ENCODE peak calls at places on chromosomes 12 and 14, in five cellular contexts. One of them, this sample, is unnamed.
A peak's percentile ranks its signal among the peaks of the same experiment; 100 is the strongest.

GRCh38 chr12:88737838-88738472 is 157.7 kb upstream of the KITLG start:
- DNase-seq in PC-9: no peak
- DNase-seq in GDM1: no peak
- DNase-seq in Karpas-422: no peak
- DNase-seq in stimulated activated CD4-positive, alpha-beta T cell treated with anti-CD3 and anti-CD28 coated beads, Interleukin-15, amount 100 ng/mL, for 1 hour: no peak
- DNase-seq in this sample: no peak

GRCh38 chr14:21109377-21110260 is 8.8 kb downstream of the TMEM253 start:
- DNase-seq in PC-9: no peak
- DNase-seq in GDM1: no peak
- DNase-seq in Karpas-422: peak; percentile 74
- DNase-seq in stimulated activated CD4-positive, alpha-beta T cell treated with anti-CD3 and anti-CD28 coated beads, Interleukin-15, amount 100 ng/mL, for 1 hour: no peak
- DNase-seq in this sample: peak; percentile 93

GRCh38 chr14:104732355-104732804 is 8.4 kb downstream of the ADSS1 start:
- DNase-seq in PC-9: peak; percentile 72
- DNase-seq in GDM1: no peak
- DNase-seq in Karpas-422: no peak
- DNase-seq in stimulated activated CD4-positive, alpha-beta T cell treated with anti-CD3 and anti-CD28 coated beads, Interleukin-15, amount 100 ng/mL, for 1 hour: no peak
- DNase-seq in this sample: no peak

GRCh38 chr14:56774503-56774902 is 35.8 kb downstream of the OTX2 start:
- DNase-seq in PC-9: no peak
- DNase-seq in GDM1: no peak
- DNase-seq in Karpas-422: no peak
- DNase-seq in stimulated activated CD4-positive, alpha-beta T cell treated with anti-CD3 and anti-CD28 coated beads, Interleukin-15, amount 100 ng/mL, for 1 hour: no peak
- DNase-seq in this sample: no peak

GRCh38 chr12:124709722-124710656 is 142.6 kb upstream of the NCOR2 start:
- DNase-seq in PC-9: no peak
- DNase-seq in GDM1: no peak
- DNase-seq in Karpas-422: no peak
- DNase-seq in stimulated activated CD4-positive, alpha-beta T cell treated with anti-CD3 and anti-CD28 coated beads, Interleukin-15, amount 100 ng/mL, for 1 hour: no peak
- DNase-seq in this sample: no peak

GRCh38 chr14:36521598-36522345 is 1.7 kb upstream of the NKX2-1 start:
- DNase-seq in PC-9: no peak
- DNase-seq in GDM1: no peak
- DNase-seq in Karpas-422: no peak
- DNase-seq in stimulated activated CD4-positive, alpha-beta T cell treated with anti-CD3 and anti-CD28 coated beads, Interleukin-15, amount 100 ng/mL, for 1 hour: no peak
- DNase-seq in this sample: no peak

GRCh38 chr12:92412931-92413685 is 267.5 kb upstream of the BTG1 start:
- DNase-seq in PC-9: no peak
- DNase-seq in GDM1: no peak
- DNase-seq in Karpas-422: no peak
- DNase-seq in stimulated activated CD4-positive, alpha-beta T cell treated with anti-CD3 and anti-CD28 coated beads, Interleukin-15, amount 100 ng/mL, for 1 hour: no peak
- DNase-seq in this sample: no peak

GRCh38 chr12:110382683-110383082 is 20.8 kb downstream of the ANAPC7 start:
- DNase-seq in PC-9: no peak
- DNase-seq in GDM1: no peak
- DNase-seq in Karpas-422: no peak
- DNase-seq in stimulated activated CD4-positive, alpha-beta T cell treated with anti-CD3 and anti-CD28 coated beads, Interleukin-15, amount 100 ng/mL, for 1 hour: no peak
- DNase-seq in this sample: no peak

GRCh38 chr12:121894633-121895032 is 6.0 kb downstream of the PSMD9 start:
- DNase-seq in PC-9: no peak
- DNase-seq in GDM1: no peak
- DNase-seq in Karpas-422: peak; percentile 68
- DNase-seq in stimulated activated CD4-positive, alpha-beta T cell treated with anti-CD3 and anti-CD28 coated beads, Interleukin-15, amount 100 ng/mL, for 1 hour: no peak
- DNase-seq in this sample: no peak

GRCh38 chr12:58030566-58031279 is 89.4 kb downstream of the ATP23 start:
- DNase-seq in PC-9: peak; percentile 18
- DNase-seq in GDM1: peak; percentile 27
- DNase-seq in Karpas-422: no peak
- DNase-seq in stimulated activated CD4-positive, alpha-beta T cell treated with anti-CD3 and anti-CD28 coated beads, Interleukin-15, amount 100 ng/mL, for 1 hour: no peak
- DNase-seq in this sample: no peak

GRCh38 chr14:71358209-71358931 is 451.1 kb downstream of the PCNX1 start:
- DNase-seq in PC-9: no peak
- DNase-seq in GDM1: no peak
- DNase-seq in Karpas-422: no peak
- DNase-seq in stimulated activated CD4-positive, alpha-beta T cell treated with anti-CD3 and anti-CD28 coated beads, Interleukin-15, amount 100 ng/mL, for 1 hour: no peak
- DNase-seq in this sample: no peak

GRCh38 chr14:104460920-104461651 is 118.5 kb upstream of the C14orf180 start:
- DNase-seq in PC-9: no peak
- DNase-seq in GDM1: no peak
- DNase-seq in Karpas-422: no peak
- DNase-seq in stimulated activated CD4-positive, alpha-beta T cell treated with anti-CD3 and anti-CD28 coated beads, Interleukin-15, amount 100 ng/mL, for 1 hour: no peak
- DNase-seq in this sample: no peak

GRCh38 chr12:44143170-44143569 is 307.3 kb downstream of the TMEM117 start:
- DNase-seq in PC-9: no peak
- DNase-seq in GDM1: no peak
- DNase-seq in Karpas-422: no peak
- DNase-seq in stimulated activated CD4-positive, alpha-beta T cell treated with anti-CD3 and anti-CD28 coated beads, Interleukin-15, amount 100 ng/mL, for 1 hour: no peak
- DNase-seq in this sample: no peak

GRCh38 chr14:53151523-53151866 is 1.6 kb downstream of the DDHD1 start:
- DNase-seq in PC-9: no peak
- DNase-seq in GDM1: no peak
- DNase-seq in Karpas-422: peak; percentile 87
- DNase-seq in stimulated activated CD4-positive, alpha-beta T cell treated with anti-CD3 and anti-CD28 coated beads, Interleukin-15, amount 100 ng/mL, for 1 hour: no peak
- DNase-seq in this sample: peak; percentile 66

GRCh38 chr12:63294327-63294632 is 143.3 kb upstream of the AVPR1A start:
- DNase-seq in PC-9: peak; percentile 33
- DNase-seq in GDM1: no peak
- DNase-seq in Karpas-422: no peak
- DNase-seq in stimulated activated CD4-positive, alpha-beta T cell treated with anti-CD3 and anti-CD28 coated beads, Interleukin-15, amount 100 ng/mL, for 1 hour: no peak
- DNase-seq in this sample: no peak

GRCh38 chr12:107515446-107515958 is 170.1 kb upstream of the PWP1 start:
- DNase-seq in PC-9: peak; percentile 58
- DNase-seq in GDM1: no peak
- DNase-seq in Karpas-422: no peak
- DNase-seq in stimulated activated CD4-positive, alpha-beta T cell treated with anti-CD3 and anti-CD28 coated beads, Interleukin-15, amount 100 ng/mL, for 1 hour: no peak
- DNase-seq in this sample: no peak

GRCh38 chr12:62692884-62693283 is 226.3 kb downstream of the MON2 start:
- DNase-seq in PC-9: no peak
- DNase-seq in GDM1: no peak
- DNase-seq in Karpas-422: no peak
- DNase-seq in stimulated activated CD4-positive, alpha-beta T cell treated with anti-CD3 and anti-CD28 coated beads, Interleukin-15, amount 100 ng/mL, for 1 hour: no peak
- DNase-seq in this sample: no peak

GRCh38 chr14:20675669-20676068 is 8.7 kb upstream of the RNASE4 start:
- DNase-seq in PC-9: no peak
- DNase-seq in GDM1: no peak
- DNase-seq in Karpas-422: no peak
- DNase-seq in stimulated activated CD4-positive, alpha-beta T cell treated with anti-CD3 and anti-CD28 coated beads, Interleukin-15, amount 100 ng/mL, for 1 hour: no peak
- DNase-seq in this sample: no peak

GRCh38 chr12:128008341-128008740 is 258.6 kb upstream of the TMEM132C start:
- DNase-seq in PC-9: no peak
- DNase-seq in GDM1: no peak
- DNase-seq in Karpas-422: no peak
- DNase-seq in stimulated activated CD4-positive, alpha-beta T cell treated with anti-CD3 and anti-CD28 coated beads, Interleukin-15, amount 100 ng/mL, for 1 hour: no peak
- DNase-seq in this sample: no peak

GRCh38 chr14:88323086-88323519 is at the start of gene KCNK10:
- DNase-seq in PC-9: no peak
- DNase-seq in GDM1: no peak
- DNase-seq in Karpas-422: no peak
- DNase-seq in stimulated activated CD4-positive, alpha-beta T cell treated with anti-CD3 and anti-CD28 coated beads, Interleukin-15, amount 100 ng/mL, for 1 hour: no peak
- DNase-seq in this sample: no peak

GRCh38 chr14:36817071-36817930 is 155.6 kb downstream of the PAX9 start:
- DNase-seq in PC-9: no peak
- DNase-seq in GDM1: no peak
- DNase-seq in Karpas-422: peak; percentile 97
- DNase-seq in stimulated activated CD4-positive, alpha-beta T cell treated with anti-CD3 and anti-CD28 coated beads, Interleukin-15, amount 100 ng/mL, for 1 hour: no peak
- DNase-seq in this sample: peak; percentile 17

GRCh38 chr14:104392001-104392395 is 187.6 kb upstream of the C14orf180 start:
- DNase-seq in PC-9: no peak
- DNase-seq in GDM1: no peak
- DNase-seq in Karpas-422: peak; percentile 59
- DNase-seq in stimulated activated CD4-positive, alpha-beta T cell treated with anti-CD3 and anti-CD28 coated beads, Interleukin-15, amount 100 ng/mL, for 1 hour: no peak
- DNase-seq in this sample: no peak

GRCh38 chr14:73743431-73743931 is 29.3 kb upstream of the PNMA1 start:
- DNase-seq in PC-9: no peak
- DNase-seq in GDM1: peak; percentile 92
- DNase-seq in Karpas-422: no peak
- DNase-seq in stimulated activated CD4-positive, alpha-beta T cell treated with anti-CD3 and anti-CD28 coated beads, Interleukin-15, amount 100 ng/mL, for 1 hour: peak; percentile 41
- DNase-seq in this sample: no peak

GRCh38 chr14:61566537-61567225 is 128.6 kb upstream of the HIF1A start:
- DNase-seq in PC-9: no peak
- DNase-seq in GDM1: no peak
- DNase-seq in Karpas-422: no peak
- DNase-seq in stimulated activated CD4-positive, alpha-beta T cell treated with anti-CD3 and anti-CD28 coated beads, Interleukin-15, amount 100 ng/mL, for 1 hour: no peak
- DNase-seq in this sample: no peak

GRCh38 chr12:51631591-51631990 is 40.6 kb downstream of the SCN8A start:
- DNase-seq in PC-9: no peak
- DNase-seq in GDM1: no peak
- DNase-seq in Karpas-422: no peak
- DNase-seq in stimulated activated CD4-positive, alpha-beta T cell treated with anti-CD3 and anti-CD28 coated beads, Interleukin-15, amount 100 ng/mL, for 1 hour: no peak
- DNase-seq in this sample: no peak

GRCh38 chr14:97024300-97024699 is 227.1 kb downstream of the VRK1 start:
- DNase-seq in PC-9: no peak
- DNase-seq in GDM1: no peak
- DNase-seq in Karpas-422: no peak
- DNase-seq in stimulated activated CD4-positive, alpha-beta T cell treated with anti-CD3 and anti-CD28 coated beads, Interleukin-15, amount 100 ng/mL, for 1 hour: no peak
- DNase-seq in this sample: no peak

GRCh38 chr14:23729720-23730387 is 93.7 kb downstream of the DHRS2 start:
- DNase-seq in PC-9: no peak
- DNase-seq in GDM1: no peak
- DNase-seq in Karpas-422: no peak
- DNase-seq in stimulated activated CD4-positive, alpha-beta T cell treated with anti-CD3 and anti-CD28 coated beads, Interleukin-15, amount 100 ng/mL, for 1 hour: no peak
- DNase-seq in this sample: no peak

GRCh38 chr14:92603309-92604257 is 90.0 kb downstream of the RIN3 start:
- DNase-seq in PC-9: no peak
- DNase-seq in GDM1: peak; percentile 27
- DNase-seq in Karpas-422: peak; percentile 50
- DNase-seq in stimulated activated CD4-positive, alpha-beta T cell treated with anti-CD3 and anti-CD28 coated beads, Interleukin-15, amount 100 ng/mL, for 1 hour: peak; percentile 14
- DNase-seq in this sample: peak; percentile 11

GRCh38 chr12:132106921-132107320 is 37.2 kb downstream of the DDX51 start:
- DNase-seq in PC-9: no peak
- DNase-seq in GDM1: no peak
- DNase-seq in Karpas-422: no peak
- DNase-seq in stimulated activated CD4-positive, alpha-beta T cell treated with anti-CD3 and anti-CD28 coated beads, Interleukin-15, amount 100 ng/mL, for 1 hour: no peak
- DNase-seq in this sample: no peak